ENCODE peak calls at places on chromosomes 7 and 10, in ten cellular contexts. R, O, K, Q, H, G, T, A, L and J are unnamed samples.

GRCh38 chr10:43929122-43929521 is 280.4 kb upstream of the ZNF32 start:
- DNase-seq in R (no peak), O (no peak), K (no peak), Q (no peak), H (no peak), G (no peak), T (no peak), A (no peak), L (no peak), J (peak; percentile 57)

GRCh38 chr10:77823811-77824542 is 102.6 kb downstream of the DLG5 start:
- DNase-seq in R (no peak), O (no peak), K (no peak), Q (no peak), H (no peak), G (no peak), T (no peak), A (no peak), L (no peak), J (no peak)

GRCh38 chr7:132739271-132739955 is 163.1 kb upstream of the PLXNA4 start:
- DNase-seq in R (peak; percentile 99), O (peak; percentile 68), K (peak; percentile 60), Q (peak; percentile 95), H (no peak), G (no peak), T (no peak), A (peak; percentile 18), L (peak; percentile 66), J (peak; percentile 36)

GRCh38 chr10:124741281-124741921 is 2.8 kb downstream of the FAM53B start:
- DNase-seq in R (peak; percentile 78), O (peak; percentile 71), K (no peak), Q (peak; percentile 80), H (peak; percentile 84), G (peak; percentile 93), T (peak; percentile 79), A (peak; percentile 89), L (no peak), J (peak; percentile 83)

GRCh38 chr7:33529070-33529469 is 376.3 kb upstream of the BMPER start:
- DNase-seq in R (no peak), O (no peak), K (no peak), Q (no peak), H (no peak), G (no peak), T (no peak), A (no peak), L (no peak), J (no peak)

GRCh38 chr10:101397140-101397539 is 43.2 kb downstream of the BTRC start:
- DNase-seq in R (peak; percentile 49), O (peak; percentile 62), K (peak; percentile 71), Q (peak; percentile 69), H (peak; percentile 76), G (peak; percentile 71), T (no peak), A (no peak), L (peak; percentile 19), J (no peak)

GRCh38 chr7:65974876-65975275 is 7.1 kb downstream of the GUSB start:
- DNase-seq in R (no peak), O (no peak), K (no peak), Q (no peak), H (no peak), G (no peak), T (no peak), A (no peak), L (no peak), J (peak; percentile 81)

GRCh38 chr10:53253221-53253620 is 480.6 kb upstream of the MBL2 start:
- DNase-seq in R (no peak), O (no peak), K (no peak), Q (no peak), H (no peak), G (no peak), T (no peak), A (no peak), L (no peak), J (no peak)

GRCh38 chr7:73893342-73894101 is 32.6 kb downstream of the TMEM270 start:
- DNase-seq in R (peak; percentile 46), O (no peak), K (no peak), Q (peak; percentile 62), H (no peak), G (peak; percentile 93), T (peak; percentile 37), A (peak; percentile 75), L (no peak), J (no peak)

GRCh38 chr10:44980309-44981171 is 1.9 kb upstream of the DEPP1 start:
- DNase-seq in R (no peak), O (no peak), K (no peak), Q (no peak), H (no peak), G (no peak), T (no peak), A (peak; percentile 23), L (no peak), J (no peak)

GRCh38 chr10:10477859-10478258 is 539.8 kb upstream of the CELF2 start:
- DNase-seq in R (no peak), O (no peak), K (no peak), Q (peak; percentile 28), H (no peak), G (no peak), T (no peak), A (no peak), L (no peak), J (no peak)

GRCh38 chr10:118238573-118239240 is 103.4 kb downstream of the FAM204A start:
- DNase-seq in R (peak; percentile 70), O (peak; percentile 10), K (no peak), Q (no peak), H (peak; percentile 50), G (no peak), T (no peak), A (no peak), L (peak; percentile 4), J (peak; percentile 71)

GRCh38 chr10:79067241-79068202 is 1.2 kb upstream of the ZMIZ1 start:
- DNase-seq in R (peak; percentile 83), O (peak; percentile 85), K (peak; percentile 77), Q (peak; percentile 93), H (peak; percentile 97), G (peak; percentile 90), T (peak; percentile 91), A (peak; percentile 96), L (no peak), J (peak; percentile 98)

GRCh38 chr10:79065091-79065551 is 3.6 kb upstream of the ZMIZ1 start:
- DNase-seq in R (no peak), O (no peak), K (no peak), Q (no peak), H (no peak), G (no peak), T (no peak), A (no peak), L (no peak), J (peak; percentile 77)

GRCh38 chr10:79068203-79068561 is 584 bp upstream of the ZMIZ1 start:
- DNase-seq in R (no peak), O (no peak), K (no peak), Q (no peak), H (no peak), G (no peak), T (peak; percentile 44), A (no peak), L (no peak), J (no peak)

GRCh38 chr10:79065853-79066252 is 2.9 kb upstream of the ZMIZ1 start:
- DNase-seq in R (no peak), O (no peak), K (no peak), Q (no peak), H (no peak), G (no peak), T (no peak), A (no peak), L (no peak), J (no peak)

GRCh38 chr10:79066460-79067240 is 2.1 kb upstream of the ZMIZ1 start:
- DNase-seq in R (peak; percentile 60), O (peak; percentile 76), K (no peak), Q (peak; percentile 51), H (peak; percentile 84), G (no peak), T (no peak), A (no peak), L (no peak), J (no peak)
- TF ChIP-seq CTCF in R (peak; percentile 56), O (peak; percentile 44), K (peak; percentile 10), Q (peak; percentile 30), H (peak; percentile 38), G (peak; percentile 8), T (no peak), A (peak; percentile 7), L (peak; percentile 49), J (no peak)

DNA sequence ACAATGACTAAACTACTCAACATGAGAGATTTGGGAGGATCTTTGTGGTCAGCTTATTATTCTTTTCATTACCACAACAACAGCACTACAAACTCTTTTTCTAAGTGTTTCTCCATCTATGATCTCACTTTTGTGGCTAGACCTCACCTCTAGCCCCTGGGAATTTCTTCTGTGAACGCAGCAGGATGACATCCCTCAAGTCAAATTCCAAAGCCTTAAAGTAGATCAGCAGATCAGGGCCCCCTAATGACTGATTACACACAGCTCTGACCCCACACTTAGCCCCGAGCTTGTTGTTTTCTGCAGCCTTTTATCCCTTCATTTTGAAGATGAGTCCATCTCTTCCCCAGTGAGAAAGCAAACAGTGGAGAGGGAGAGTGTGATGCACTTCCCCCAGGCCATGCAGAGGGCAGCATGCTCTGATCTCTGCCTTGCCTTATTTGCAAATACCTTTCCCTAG is 27.3 kb downstream of the TFAM start:
- DNase-seq in R (peak; percentile 91), O (peak; percentile 76), K (no peak), Q (no peak), H (no peak), G (no peak), T (no peak), A (no peak), L (peak; percentile 67), J (no peak)
- TF ChIP-seq CTCF in R (peak; percentile 25), O (no peak), K (peak; percentile 12), Q (no peak), H (no peak), G (no peak), T (no peak), A (no peak), L (peak; percentile 37), J (no peak)

DNA sequence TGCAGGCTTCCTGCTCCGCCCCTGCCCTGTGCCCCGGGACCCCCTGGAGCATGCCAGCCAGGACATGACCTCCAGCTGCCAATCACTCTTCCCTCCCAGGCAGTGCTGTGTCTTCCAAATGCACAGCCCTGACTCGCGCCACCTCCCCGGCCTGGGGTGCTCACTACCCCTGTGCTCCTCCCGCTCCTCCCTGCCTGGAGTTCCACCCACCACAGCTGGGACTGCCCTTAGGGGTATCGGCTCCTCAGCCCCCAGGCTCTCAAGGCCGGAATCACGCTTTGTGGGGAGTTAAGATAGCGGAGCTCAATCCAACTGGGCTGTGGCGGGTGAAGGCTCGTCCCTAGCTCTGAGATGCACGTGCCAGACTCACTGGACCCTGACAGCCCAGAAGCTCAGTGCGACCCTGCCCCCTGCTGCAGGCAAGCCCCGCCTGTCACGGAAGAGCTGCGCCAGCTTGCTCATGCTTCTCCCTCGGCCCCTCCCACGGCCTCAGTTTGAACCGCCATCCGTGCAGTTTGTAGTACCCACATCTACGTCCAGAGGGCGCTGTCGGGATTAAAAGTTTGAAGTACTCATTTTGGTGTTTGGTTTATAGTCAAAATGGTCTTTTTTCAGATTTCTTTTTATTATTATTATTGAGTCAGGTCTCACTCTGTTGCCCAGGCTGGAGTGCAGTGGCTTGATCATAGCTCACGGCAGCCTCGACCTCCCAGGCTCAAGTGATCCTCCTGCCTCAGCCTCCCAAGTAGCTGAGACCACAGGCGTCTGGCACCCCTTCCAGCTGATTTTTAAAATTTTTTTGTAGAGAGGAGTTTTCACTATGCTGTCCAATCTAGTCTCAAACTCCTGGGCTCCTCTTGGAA is 142.5 kb upstream of the TCERG1L start:
- DNase-seq in R (peak; percentile 16), O (peak; percentile 40), K (no peak), Q (peak; percentile 2), H (peak; percentile 85), G (no peak), T (peak; percentile 76), A (peak; percentile 38), L (no peak), J (peak; percentile 91)
- TF ChIP-seq CTCF in R (peak; percentile 50), O (peak; percentile 36), K (peak; percentile 65), Q (peak; percentile 46), H (peak; percentile 40), G (peak; percentile 62), T (peak; percentile 93), A (peak; percentile 48), L (no peak), J (no peak)

GRCh38 chr7:90968871-90969270 is 295.4 kb upstream of the FZD1 start:
- DNase-seq in R (no peak), O (no peak), K (no peak), Q (no peak), H (no peak), G (no peak), T (no peak), A (no peak), L (no peak), J (no peak)
- TF ChIP-seq CTCF in R (no peak), O (no peak), K (no peak), Q (no peak), H (no peak), G (no peak), T (no peak), A (no peak), L (no peak), J (no peak)